ENCODE peak calls at places on chromosomes 5 and 9, in five cellular contexts. D, X, H, R and F are unnamed samples.

GRCh38 chr9:131049829-131050715 is 41.1 kb downstream of the LAMC3 start:
- DNase-seq in D (no peak), X (no peak), H (no peak), R (no peak), F (no peak)

GRCh38 chr5:16679198-16679597 is 62.4 kb upstream of the RETREG1 start:
- DNase-seq in D (no peak), X (no peak), H (no peak), R (no peak), F (no peak)

GRCh38 chr9:76403352-76403751 is 9.1 kb upstream of the RFK start:
- DNase-seq in D (peak), X (peak), H (peak), R (peak), F (peak)

GRCh38 chr9:128558431-128559310 is 6.3 kb downstream of the SPTAN1 start:
- DNase-seq in D (peak), X (peak), H (peak), R (peak), F (peak)

GRCh38 chr9:37971107-37971459 is 67.2 kb upstream of the SLC25A51 start:
- DNase-seq in D (no peak), X (no peak), H (no peak), R (no peak), F (no peak)

GRCh38 chr9:132857601-132858342 is 20.3 kb downstream of the AK8 start:
- DNase-seq in D (no peak), X (no peak), H (no peak), R (no peak), F (peak)

GRCh38 chr9:80285325-80285724 is 713.6 kb downstream of the TLE4 start:
- DNase-seq in D (peak), X (peak), H (no peak), R (no peak), F (peak)

GRCh38 chr5:69187342-69187741 is 2.0 kb upstream of the CENPH start:
- DNase-seq in D (no peak), X (no peak), H (no peak), R (no peak), F (no peak)

GRCh38 chr5:142420521-142420920 is 95.7 kb upstream of the SPRY4 start:
- DNase-seq in D (no peak), X (no peak), H (no peak), R (no peak), F (no peak)

GRCh38 chr9:128800061-128800460 is 13.0 kb downstream of the TBC1D13 start:
- DNase-seq in D (no peak), X (no peak), H (no peak), R (no peak), F (no peak)

GRCh38 chr9:87970602-87971001 is 3.7 kb downstream of the CDK20 start:
- DNase-seq in D (no peak), X (no peak), H (no peak), R (no peak), F (no peak)

GRCh38 chr9:114072181-114073140 is 5.6 kb downstream of the AMBP start:
- DNase-seq in D (peak), X (peak), H (no peak), R (no peak), F (no peak)

GRCh38 chr5:143205386-143205785 is 198.1 kb downstream of the NR3C1 start:
- DNase-seq in D (peak), X (no peak), H (peak), R (peak), F (peak)

GRCh38 chr9:69585571-69585970 is 86.6 kb downstream of the APBA1 start:
- DNase-seq in D (no peak), X (no peak), H (no peak), R (no peak), F (no peak)

GRCh38 chr5:116534988-116535387 is 39.6 kb downstream of the SEMA6A start:
- DNase-seq in D (no peak), X (no peak), H (no peak), R (no peak), F (no peak)

GRCh38 chr9:9645006-9645405 is 967.8 kb downstream of the PTPRD start:
- DNase-seq in D (no peak), X (no peak), H (no peak), R (no peak), F (no peak)

GRCh38 chr9:14692918-14693861 is at the start of gene ZDHHC21:
- DNase-seq in D (no peak), X (peak), H (peak), R (no peak), F (peak)

GRCh38 chr5:102223542-102224444 is 72.3 kb downstream of the SLCO4C1 start:
- DNase-seq in D (peak), X (peak), H (peak), R (no peak), F (peak)

GRCh38 chr9:18459958-18460584 is 13.9 kb upstream of the ADAMTSL1 start:
- DNase-seq in D (peak), X (no peak), H (peak), R (no peak), F (peak)

GRCh38 chr9:114271556-114272510 is 51.1 kb upstream of the ORM1 start:
- DNase-seq in D (no peak), X (peak), H (no peak), R (no peak), F (no peak)

GRCh38 chr9:33311953-33312352 is 21.6 kb downstream of the NFX1 start:
- DNase-seq in D (no peak), X (no peak), H (peak), R (no peak), F (no peak)

GRCh38 chr9:33202552-33203300 is 35.6 kb upstream of the B4GALT1 start:
- DNase-seq in D (no peak), X (peak), H (no peak), R (no peak), F (no peak)

GRCh38 chr5:66246621-66247020 is 102.5 kb downstream of the SREK1 start:
- DNase-seq in D (peak), X (no peak), H (peak), R (peak), F (peak)

GRCh38 chr9:74742792-74743389 is 144.8 kb downstream of the TRPM6 start:
- DNase-seq in D (peak), X (peak), H (peak), R (peak), F (no peak)

GRCh38 chr5:41835625-41836024 is 34.6 kb downstream of the OXCT1 start:
- DNase-seq in D (peak), X (no peak), H (peak), R (peak), F (peak)